ENCODE peak calls at places on chromosomes 1 and 21, in six cellular contexts. B, J, N, Z, V and G are unnamed samples.

GRCh38 chr1:212595787-212596714 is 12.5 kb upstream of the ATF3 start:
- DNase-seq in Z (peak), V (peak), B (peak), J (peak), N (peak), G (peak)

GRCh38 chr1:61268546-61269243 is 186.3 kb downstream of the NFIA start:
- DNase-seq in Z (no peak), N (no peak), V (no peak), J (no peak), B (no peak), G (no peak)

GRCh38 chr21:38544681-38545080 is 46.4 kb upstream of the ERG start:
- DNase-seq in N (no peak), V (no peak), B (no peak), Z (no peak), J (no peak), G (no peak)

GRCh38 chr1:10074059-10074854 is 41.5 kb downstream of the UBE4B start:
- DNase-seq in Z (peak), J (peak), N (peak), V (no peak), B (peak), G (peak)

GRCh38 chr1:7120863-7121621 is 335.8 kb downstream of the CAMTA1 start:
- DNase-seq in N (no peak), J (no peak), V (no peak), Z (peak), B (no peak), G (peak)

GRCh38 chr1:45423907-45424678 is 66.9 kb downstream of the TESK2 start:
- DNase-seq in V (no peak), Z (peak), N (no peak), J (no peak), B (no peak), G (no peak)

GRCh38 chr1:61157420-61157987 is 75.1 kb downstream of the NFIA start:
- DNase-seq in Z (no peak), N (no peak), B (no peak), V (peak), J (no peak), G (peak)

GRCh38 chr1:23217421-23218115 is at the start of gene HTR1D:
- DNase-seq in V (no peak), B (no peak), Z (no peak), J (no peak), N (no peak), G (no peak)

GRCh38 chr1:181089777-181090505 is 1.4 kb downstream of the IER5 start:
- DNase-seq in Z (peak), N (no peak), V (peak), B (no peak), J (peak), G (peak)

GRCh38 chr1:111981871-111982270 is 7.6 kb downstream of the KCND3 start:
- DNase-seq in B (no peak), V (no peak), N (no peak), Z (no peak), J (no peak), G (no peak)

GRCh38 chr1:85504417-85504816 is 39.5 kb upstream of the DDAH1 start:
- DNase-seq in Z (no peak), B (no peak), J (no peak), V (no peak), N (no peak), G (no peak)

GRCh38 chr1:182676321-182676720 is 8.1 kb downstream of the RGS8 start:
- DNase-seq in B (no peak), J (no peak), Z (no peak), V (no peak), N (no peak), G (no peak)

GRCh38 chr1:41773144-41773571 is 145.6 kb downstream of the HIVEP3 start:
- DNase-seq in V (no peak), N (no peak), B (no peak), J (no peak), Z (no peak), G (no peak)

GRCh38 chr1:245008761-245009160 is 144.4 kb upstream of the HNRNPU start:
- DNase-seq in J (no peak), N (no peak), V (no peak), B (no peak), Z (peak), G (no peak)

GRCh38 chr1:14140800-14141526 is 441.0 kb downstream of the PRDM2 start:
- DNase-seq in N (no peak), J (no peak), B (no peak), Z (no peak), V (no peak), G (no peak)

GRCh38 chr1:62608905-62609304 is 11.6 kb downstream of the ANGPTL3 start:
- DNase-seq in B (no peak), J (no peak), N (no peak), V (peak), Z (no peak), G (no peak)

GRCh38 chr1:203408485-203409229 is 57.7 kb upstream of the FMOD start:
- DNase-seq in Z (peak), N (no peak), B (no peak), J (peak), V (no peak), G (no peak)

GRCh38 chr1:94646786-94647555 is 105.4 kb upstream of the F3 start:
- DNase-seq in Z (no peak), V (no peak), B (no peak), N (no peak), J (no peak), G (no peak)

GRCh38 chr1:9302745-9303524 is 10.2 kb downstream of the SPSB1 start:
- DNase-seq in J (peak), V (no peak), Z (no peak), N (no peak), B (no peak), G (peak)

GRCh38 chr1:119712342-119713038 is 756 bp downstream of the PHGDH start:
- DNase-seq in J (peak), N (no peak), Z (peak), V (peak), B (peak), G (peak)

GRCh38 chr1:61135286-61135685 is 52.9 kb downstream of the NFIA start:
- DNase-seq in N (no peak), B (no peak), J (no peak), Z (no peak), V (no peak), G (no peak)

GRCh38 chr1:43241352-43241953 is 28.3 kb upstream of the TMEM125 start:
- DNase-seq in N (no peak), B (no peak), J (no peak), V (peak), Z (no peak), G (no peak)

GRCh38 chr1:222529916-222530315 is 18.0 kb downstream of the HHIPL2 start:
- DNase-seq in V (no peak), J (no peak), N (no peak), B (no peak), Z (no peak), G (no peak)

GRCh38 chr1:30702823-30703222 is 20.6 kb downstream of the MATN1 start:
- DNase-seq in B (no peak), N (no peak), J (no peak), V (no peak), Z (no peak), G (no peak)

GRCh38 chr1:166184897-166185296 is 18.1 kb upstream of the FAM78B start:
- DNase-seq in N (no peak), V (no peak), Z (no peak), B (no peak), J (no peak), G (no peak)

GRCh38 chr1:248821101-248821500 is 4.6 kb downstream of the SH3BP5L start:
- DNase-seq in J (no peak), N (no peak), B (peak), V (peak), Z (no peak), G (no peak)

GRCh38 chr1:116711061-116711582 is 43.1 kb upstream of the CD2 start:
- DNase-seq in N (no peak), J (no peak), Z (no peak), V (no peak), B (no peak), G (peak)

GRCh38 chr1:147851149-147851548 is 51.4 kb upstream of the GJA8 start:
- DNase-seq in N (no peak), J (peak), Z (peak), B (no peak), V (peak), G (no peak)

GRCh38 chr1:106063510-106063909 is 993.0 kb upstream of the PRMT6 start:
- DNase-seq in B (no peak), Z (no peak), N (no peak), V (no peak), J (no peak), G (no peak)

GRCh38 chr21:46161180-46161799 is 5.9 kb upstream of the FTCD start:
- DNase-seq in V (no peak), Z (no peak), N (no peak), B (no peak), J (no peak), G (no peak)

GRCh38 chr21:36654796-36655325 is 44.1 kb upstream of the SIM2 start:
- DNase-seq in Z (no peak), B (no peak), N (no peak), V (no peak), J (no peak), G (no peak)

GRCh38 chr21:36656138-36656537 is 42.8 kb upstream of the SIM2 start:
- DNase-seq in B (no peak), V (no peak), N (no peak), Z (no peak), J (no peak), G (no peak)

GRCh38 chr21:36661511-36662309 is 37.2 kb upstream of the SIM2 start:
- DNase-seq in B (peak), V (peak), J (peak), N (no peak), Z (peak), G (peak)

GRCh38 chr21:36657999-36658398 is 40.9 kb upstream of the SIM2 start:
- DNase-seq in Z (no peak), N (no peak), J (no peak), V (no peak), B (no peak), G (no peak)

DNA sequence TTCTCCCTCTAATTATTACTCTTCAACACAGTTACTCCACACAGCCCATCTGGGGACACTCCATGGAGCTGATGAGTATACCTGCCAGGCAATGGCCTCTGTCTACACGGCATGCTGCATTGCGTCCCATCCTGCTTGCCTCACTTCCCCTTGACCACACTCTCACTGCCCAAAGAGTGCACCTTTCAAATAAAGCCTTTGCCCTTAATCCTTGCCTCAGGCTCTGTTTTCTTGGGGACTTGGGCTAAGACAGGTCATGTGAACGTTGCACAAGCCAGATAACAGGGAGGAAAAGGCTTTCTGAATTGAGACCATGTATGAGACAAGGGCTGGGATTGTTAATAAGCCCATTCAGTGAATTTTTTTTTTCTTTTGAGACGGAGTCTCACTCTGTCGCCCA is 40.0 kb upstream of the SIM2 start:
- DNase-seq in N (no peak), Z (no peak), V (no peak), J (no peak), B (no peak), G (no peak)
- TF ChIP-seq MYC in N (no peak), Z (no peak), V (no peak), J (no peak), B (no peak), G (no peak)

GRCh38 chr1:54365020-54365797 is 41.0 kb downstream of the SSBP3 start:
- DNase-seq in J (no peak), V (no peak), Z (peak), N (no peak), B (no peak), G (no peak)
- TF ChIP-seq MAX in J (no peak), V (no peak), Z (no peak), N (no peak), B (no peak), G (no peak)

GRCh38 chr1:39954870-39955546 is at the start of gene MFSD2A:
- DNase-seq in Z (no peak), N (peak), B (peak), J (peak), V (peak), G (peak)
- TF ChIP-seq MYC in Z (no peak), N (peak), B (no peak), J (no peak), V (no peak), G (peak)

GRCh38 chr1:184910596-184910995 is 63.7 kb downstream of the NIBAN1 start:
- DNase-seq in N (no peak), Z (no peak), B (no peak), V (no peak), J (no peak), G (peak)
- TF ChIP-seq MAX in N (no peak), Z (no peak), B (no peak), V (no peak), J (no peak), G (no peak)

DNA sequence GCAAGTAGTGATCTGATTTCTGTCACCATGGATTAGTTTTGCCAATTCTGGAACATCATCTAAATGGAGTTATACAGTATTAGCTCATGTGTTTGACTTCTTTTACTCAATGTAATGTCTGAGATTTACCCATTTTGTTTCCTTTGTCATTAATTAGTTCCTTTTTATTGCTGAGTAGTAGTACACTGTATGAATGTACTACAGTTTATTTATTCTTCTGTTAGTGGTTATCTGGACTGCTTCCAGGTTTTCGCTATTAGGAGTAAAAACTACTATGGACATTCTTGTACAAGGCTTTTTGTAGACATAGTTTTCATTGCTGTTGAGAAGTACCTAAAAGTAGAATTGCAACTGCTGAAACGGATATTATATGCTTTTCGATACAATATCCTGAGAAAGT is 14.1 kb downstream of the SUCO start:
- DNase-seq in Z (no peak), J (peak), B (no peak), N (no peak), V (no peak), G (no peak)
- TF ChIP-seq MYC in Z (no peak), J (no peak), B (no peak), N (no peak), V (no peak), G (no peak)

GRCh38 chr21:41095983-41096382 is 72.0 kb upstream of the BACE2 start:
- DNase-seq in J (no peak), B (no peak), Z (no peak), N (no peak), V (no peak), G (no peak)

GRCh38 chr21:41091561-41091960 is 76.4 kb upstream of the BACE2 start:
- DNase-seq in V (no peak), B (no peak), N (no peak), Z (no peak), J (no peak), G (no peak)

GRCh38 chr21:41086551-41086950 is 81.4 kb upstream of the BACE2 start:
- DNase-seq in Z (no peak), N (no peak), J (no peak), V (no peak), B (no peak), G (no peak)

DNA sequence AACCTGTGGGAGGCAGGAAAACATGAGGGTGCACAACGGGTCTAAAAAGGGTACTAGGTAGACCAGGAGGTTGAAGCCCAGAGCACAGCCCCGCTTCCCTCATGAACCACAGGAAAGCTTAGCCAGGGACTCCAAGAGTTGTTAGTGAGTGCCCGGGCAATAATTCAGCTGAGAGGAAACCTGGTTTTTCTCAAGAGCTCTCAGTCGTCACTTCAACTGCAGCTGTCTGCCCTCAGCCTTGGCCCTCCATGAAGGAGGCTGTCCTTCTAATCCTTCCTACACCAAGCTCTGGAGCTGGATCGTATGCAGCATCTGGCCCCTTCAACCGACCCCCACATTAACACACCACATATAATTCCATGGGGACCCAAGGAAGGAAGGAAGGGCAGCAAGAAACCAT is 77.0 kb upstream of the BACE2 start:
- DNase-seq in J (no peak), B (no peak), N (no peak), Z (no peak), V (no peak), G (no peak)
- TF ChIP-seq MAX in J (no peak), B (no peak), N (no peak), Z (no peak), V (no peak), G (no peak)

GRCh38 chr1:97898948-97899347 is 21.9 kb downstream of the DPYD start:
- DNase-seq in N (no peak), Z (no peak), J (no peak), V (no peak), B (no peak), G (no peak)
- TF ChIP-seq MYC in N (no peak), Z (no peak), J (no peak), V (no peak), B (no peak), G (no peak)

GRCh38 chr1:246214708-246215504 is 292.2 kb downstream of the SMYD3 start:
- DNase-seq in N (peak), V (no peak), Z (peak), J (peak), B (no peak), G (peak)
- TF ChIP-seq MAX in N (no peak), V (no peak), Z (peak), J (no peak), B (no peak), G (peak)

GRCh38 chr1:34547043-34547674 is 207.7 kb upstream of the GJB5 start:
- DNase-seq in N (no peak), Z (peak), J (no peak), V (peak), B (no peak), G (peak)

GRCh38 chr1:34549199-34549598 is 205.6 kb upstream of the GJB5 start:
- DNase-seq in N (no peak), Z (peak), V (peak), B (no peak), J (no peak), G (peak)
- TF ChIP-seq MYC in N (no peak), Z (no peak), V (no peak), B (no peak), J (no peak), G (no peak)

GRCh38 chr1:211515090-211516023 is 23.4 kb upstream of the RD3 start:
- DNase-seq in N (no peak), Z (peak), B (peak), J (peak), V (peak), G (peak)

GRCh38 chr1:211514030-211514754 is 22.2 kb upstream of the RD3 start:
- DNase-seq in B (peak), V (peak), N (no peak), J (peak), Z (peak), G (peak)

GRCh38 chr1:211519602-211520001 is 27.6 kb upstream of the RD3 start:
- DNase-seq in B (no peak), N (no peak), Z (no peak), V (peak), J (no peak), G (no peak)

GRCh38 chr1:211518330-211519289 is 26.6 kb upstream of the RD3 start:
- DNase-seq in B (no peak), N (peak), V (no peak), J (no peak), Z (no peak), G (peak)

GRCh38 chr1:211517006-211517405 is 25.0 kb upstream of the RD3 start:
- DNase-seq in B (no peak), Z (peak), J (no peak), N (no peak), V (peak), G (peak)
- TF ChIP-seq MAX in B (no peak), Z (no peak), J (no peak), N (no peak), V (no peak), G (no peak)